ENCODE peak calls at places on chromosomes 16 and 17, in nine cellular contexts. S is endothelial cell of umbilical vein, F is K562, D is prostate gland, N is esophagus squamous epithelium, T is BJ, U is uterus, Y is brain microvascular endothelial cell, M is HFF-Myc. Z is an unnamed sample.

GRCh38 chr17:31560836-31561235 is 169.4 kb downstream of the RAB11FIP4 start:
- DNase-seq in S (peak), F (no peak), D (no peak), N (no peak), T (no peak), U (no peak), Y (no peak), M (no peak), Z (no peak)

GRCh38 chr17:14125518-14126125 is 56.3 kb downstream of the COX10 start:
- DNase-seq in S (no peak), F (no peak), D (no peak), N (no peak), T (no peak), U (no peak), Y (no peak), M (no peak), Z (no peak)

GRCh38 chr16:17296412-17296811 is 174.3 kb downstream of the XYLT1 start:
- DNase-seq in S (no peak), F (no peak), D (no peak), N (no peak), T (no peak), U (no peak), Y (no peak), M (no peak), Z (no peak)

GRCh38 chr17:79027274-79027924 is 3.4 kb downstream of the C1QTNF1 start:
- DNase-seq in S (no peak), F (peak), D (no peak), N (no peak), T (no peak), U (peak), Y (no peak), M (no peak), Z (no peak)

GRCh38 chr17:32486701-32487459 is at the start of gene CDK5R1:
- DNase-seq in S (peak), F (peak), D (peak), N (no peak), T (no peak), U (peak), Y (no peak), M (no peak), Z (peak)

GRCh38 chr17:40058151-40058784 is 4.1 kb upstream of the MED24 start:
- DNase-seq in S (peak), F (no peak), D (no peak), N (no peak), T (no peak), U (no peak), Y (no peak), M (no peak), Z (peak)

GRCh38 chr17:48155889-48156670 is 48.5 kb downstream of the SNX11 start:
- DNase-seq in S (no peak), F (no peak), D (no peak), N (no peak), T (no peak), U (no peak), Y (no peak), M (no peak), Z (no peak)

GRCh38 chr16:29831490-29831889 is 11.2 kb downstream of the MVP start:
- DNase-seq in S (no peak), F (no peak), D (no peak), N (no peak), T (no peak), U (no peak), Y (no peak), M (no peak), Z (no peak)

GRCh38 chr16:11094075-11094593 is 149.8 kb downstream of the CLEC16A start:
- DNase-seq in S (no peak), F (peak), D (no peak), N (no peak), T (no peak), U (no peak), Y (no peak), M (no peak), Z (peak)

GRCh38 chr16:1309888-1310831 is 724 bp downstream of the UBE2I start:
- DNase-seq in S (peak), F (peak), D (no peak), N (no peak), T (no peak), U (peak), Y (peak), M (no peak), Z (peak)

GRCh38 chr17:5118219-5118618 is 2.4 kb downstream of the USP6 start:
- DNase-seq in S (no peak), F (no peak), D (no peak), N (no peak), T (no peak), U (no peak), Y (no peak), M (no peak), Z (no peak)

GRCh38 chr17:33940769-33941168 is 314.3 kb upstream of the CCL2 start:
- DNase-seq in S (no peak), F (no peak), D (no peak), N (no peak), T (no peak), U (no peak), Y (no peak), M (no peak), Z (no peak)

GRCh38 chr17:77164483-77165030 is 23.8 kb downstream of the SEC14L1 start:
- DNase-seq in S (peak), F (peak), D (no peak), N (no peak), T (no peak), U (no peak), Y (no peak), M (no peak), Z (no peak)

GRCh38 chr16:81502396-81503060 is 57.9 kb downstream of the CMIP start:
- DNase-seq in S (peak), F (peak), D (no peak), N (no peak), T (no peak), U (no peak), Y (no peak), M (no peak), Z (no peak)

GRCh38 chr17:49545007-49545660 is 30.5 kb upstream of the NXPH3 start:
- DNase-seq in S (no peak), F (no peak), D (no peak), N (no peak), T (no peak), U (no peak), Y (no peak), M (no peak), Z (no peak)

GRCh38 chr17:80061421-80061820 is 25.0 kb downstream of the CCDC40 start:
- DNase-seq in S (no peak), F (no peak), D (no peak), N (no peak), T (no peak), U (no peak), Y (no peak), M (no peak), Z (no peak)
- H3K4me3 ChIP-seq in S (no peak), F (no peak), D (no peak), N (no peak), T (no peak), U (no peak), Y (no peak), M (no peak), Z (no peak)

GRCh38 chr17:80426671-80427326 is 11.8 kb downstream of the ENDOV start:
- DNase-seq in S (peak), F (peak), D (peak), N (no peak), T (no peak), U (peak), Y (peak), M (no peak), Z (peak)
- TF ChIP-seq CTCF in S (peak), F (peak), D (peak), N (peak), T (peak), U (peak), Y (peak), M (peak), Z (peak)

GRCh38 chr16:88616320-88616719 is 22.1 kb upstream of the IL17C start:
- DNase-seq in S (no peak), F (no peak), D (peak), N (no peak), T (no peak), U (no peak), Y (no peak), M (no peak), Z (no peak)
- H3K4me3 ChIP-seq in S (no peak), F (no peak), D (no peak), N (no peak), T (no peak), U (no peak), Y (no peak), M (no peak), Z (no peak)

GRCh38 chr16:77949445-77949844 is 72.9 kb upstream of the CLEC3A start:
- DNase-seq in S (no peak), F (no peak), D (no peak), N (no peak), T (no peak), U (no peak), Y (no peak), M (no peak), Z (no peak)

GRCh38 chr16:77946834-77947233 is 75.5 kb upstream of the CLEC3A start:
- DNase-seq in S (no peak), F (peak), D (no peak), N (no peak), T (no peak), U (no peak), Y (no peak), M (no peak), Z (no peak)

GRCh38 chr16:77955127-77955526 is 67.2 kb upstream of the CLEC3A start:
- DNase-seq in S (no peak), F (no peak), D (no peak), N (no peak), T (no peak), U (no peak), Y (no peak), M (no peak), Z (no peak)

GRCh38 chr16:77956231-77956630 is 66.1 kb upstream of the CLEC3A start:
- DNase-seq in S (no peak), F (no peak), D (no peak), N (no peak), T (no peak), U (no peak), Y (no peak), M (no peak), Z (no peak)

DNA sequence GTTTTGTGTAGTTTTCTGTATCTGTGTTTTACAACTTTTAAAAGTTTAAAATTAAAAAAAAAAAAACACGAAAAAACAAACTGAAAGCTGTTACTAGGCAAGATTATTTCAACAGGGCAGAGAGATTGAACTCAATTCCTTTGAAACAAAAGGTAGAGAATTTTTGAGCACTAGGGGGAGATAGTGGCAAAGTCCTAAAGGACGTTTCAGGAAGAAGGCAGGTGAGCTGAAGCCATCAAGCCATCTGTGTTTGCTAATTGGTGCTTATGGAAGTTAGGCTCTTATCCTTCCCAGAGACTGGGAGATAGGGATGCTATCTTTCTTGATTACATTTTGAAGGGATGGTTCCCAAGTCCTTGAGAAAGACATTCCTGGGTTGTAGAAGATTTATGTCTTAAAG is 70.6 kb upstream of the CLEC3A start:
- DNase-seq in S (no peak), F (peak), D (peak), N (no peak), T (no peak), U (no peak), Y (no peak), M (no peak), Z (no peak)
- TF ChIP-seq CTCF in S (peak), F (peak), D (peak), N (no peak), T (no peak), U (peak), Y (peak), M (no peak), Z (peak)

GRCh38 chr16:53213542-53213941 is 158.8 kb downstream of the CHD9 start:
- DNase-seq in S (no peak), F (no peak), D (no peak), N (no peak), T (no peak), U (no peak), Y (no peak), M (no peak), Z (no peak)
- H3K4me3 ChIP-seq in S (no peak), F (no peak), D (no peak), N (no peak), T (no peak), U (no peak), Y (no peak), M (no peak), Z (no peak)

DNA sequence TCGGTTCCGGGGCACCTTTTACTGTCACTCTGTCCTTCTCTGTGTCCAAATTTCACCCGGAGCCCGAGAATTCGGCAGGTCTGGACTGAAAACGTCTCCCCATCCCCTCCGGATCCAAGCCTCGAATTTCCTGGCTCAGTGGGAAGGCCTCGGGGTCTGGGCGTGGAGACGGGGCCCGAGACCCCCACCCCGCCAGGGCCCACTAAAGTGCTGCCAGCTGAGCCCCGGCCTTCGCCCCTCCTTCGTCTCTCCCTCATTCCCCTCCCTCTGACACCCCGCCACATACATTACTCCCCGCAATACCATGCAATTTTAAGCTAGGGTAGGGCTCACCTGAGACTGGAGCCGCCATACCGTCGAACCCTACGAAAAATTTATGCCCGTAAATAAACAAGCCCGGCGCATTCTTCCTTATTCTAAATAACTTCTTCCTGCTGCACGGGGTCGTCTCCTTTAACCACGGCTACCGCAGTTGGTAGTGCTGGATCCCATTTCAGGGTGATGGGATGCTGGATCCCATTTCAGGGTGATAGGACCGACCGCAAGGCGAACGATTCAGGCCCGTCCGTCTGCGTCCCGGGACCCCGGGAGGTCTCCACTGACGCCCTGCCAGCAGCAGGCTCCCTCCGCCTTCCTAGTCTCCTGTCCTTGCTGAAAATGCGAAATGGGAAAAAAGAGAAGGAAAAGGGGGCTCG is 4.4 kb upstream of the OR1F1 start:
- DNase-seq in S (no peak), F (no peak), D (no peak), N (no peak), T (no peak), U (no peak), Y (no peak), M (no peak), Z (no peak)
- TF ChIP-seq CTCF in S (no peak), F (no peak), D (no peak), N (no peak), T (no peak), U (no peak), Y (no peak), M (no peak), Z (no peak)